ENCODE peak calls at places on chromosomes 2 and 18, in four cellular contexts. F is GM23248, N is tibial artery, R is neural progenitor cell. H is an unnamed sample. For H3K36me3, the result is how much of the 10 kb centered on the place peaks cover.

GRCh38 chr18:34695300-34695699 is 14.8 kb upstream of the DTNA start:
- DNase-seq in F (no peak), N (no peak), R (no peak), H (no peak)

GRCh38 chr2:216916956-216917650 is 57.2 kb upstream of the TNP1 start:
- DNase-seq in R (no peak), N (no peak), F (no peak), H (no peak)

GRCh38 chr18:34039194-34039593 is 185.5 kb downstream of the NOL4 start:
- DNase-seq in N (no peak), R (no peak), F (no peak), H (no peak)

GRCh38 chr18:3100498-3101132 is 87.7 kb upstream of the LPIN2 start:
- DNase-seq in N (no peak), R (no peak), F (no peak), H (no peak)

GRCh38 chr2:138536740-138537139 is 35.2 kb downstream of the SPOPL start:
- DNase-seq in R (no peak), N (no peak), F (no peak), H (no peak)

GRCh38 chr2:67574230-67574629 is 177.1 kb downstream of the ETAA1 start:
- DNase-seq in R (no peak), F (peak), N (no peak), H (no peak)

GRCh38 chr2:35347561-35347960 is 1008.0 kb upstream of the CRIM1 start:
- DNase-seq in F (no peak), R (no peak), N (no peak), H (no peak)

GRCh38 chr2:149047118-149047517 is 8.6 kb downstream of the LYPD6B start:
- DNase-seq in N (no peak), R (no peak), F (no peak), H (no peak)

GRCh38 chr2:230933521-230934180 is 8.6 kb upstream of the GPR55 start:
- DNase-seq in N (no peak), R (no peak), F (no peak), H (no peak)

GRCh38 chr18:45566025-45566740 is 49.1 kb upstream of the SLC14A2 start:
- DNase-seq in R (no peak), N (peak), F (peak), H (peak)

GRCh38 chr2:218291318-218291933 is 877 bp downstream of the TMBIM1 start:
- DNase-seq in N (peak), R (no peak), F (peak), H (no peak)

GRCh38 chr2:9191044-9191481 is 15.5 kb upstream of the ASAP2 start:
- DNase-seq in F (peak), N (peak), R (peak), H (peak)

GRCh38 chr2:45892236-45892701 is 240.8 kb downstream of the PRKCE start:
- DNase-seq in N (no peak), R (no peak), F (no peak), H (no peak)

GRCh38 chr18:38459086-38459485 is 893.5 kb upstream of the CELF4 start:
- DNase-seq in R (peak), F (no peak), N (no peak), H (no peak)

GRCh38 chr2:142037744-142038143 is 93.1 kb downstream of the LRP1B start:
- DNase-seq in N (no peak), R (peak), F (no peak), H (no peak)

GRCh38 chr2:28004086-28004485 is 113.6 kb downstream of the BABAM2 start:
- DNase-seq in N (no peak), F (peak), R (no peak), H (no peak)

GRCh38 chr2:37020212-37020886 is 54.0 kb upstream of the STRN start:
- DNase-seq in N (peak), R (no peak), F (peak), H (peak)

GRCh38 chr2:197339496-197340220 is 29.1 kb upstream of the ANKRD44 start:
- DNase-seq in N (no peak), R (no peak), F (no peak), H (no peak)

GRCh38 chr18:8944871-8945245 is 157.6 kb upstream of the NDUFV2 start:
- DNase-seq in R (no peak), N (no peak), F (no peak), H (no peak)

GRCh38 chr18:8942909-8943545 is 159.5 kb upstream of the NDUFV2 start:
- DNase-seq in R (no peak), N (no peak), F (no peak), H (no peak)

GRCh38 chr18:8938817-8939216 is 163.7 kb upstream of the NDUFV2 start:
- DNase-seq in F (no peak), N (no peak), R (no peak), H (no peak)

GRCh38 chr18:8943900-8944870 is 158.3 kb upstream of the NDUFV2 start:
- DNase-seq in N (no peak), F (peak), R (no peak), H (no peak)

GRCh38 chr18:8942021-8942908 is 160.2 kb upstream of the NDUFV2 start:
- DNase-seq in F (peak), R (peak), N (no peak), H (no peak)
- H3K36me3 ChIP-seq in F (under half), R (under half), N (under half), H (under half)

DNA sequence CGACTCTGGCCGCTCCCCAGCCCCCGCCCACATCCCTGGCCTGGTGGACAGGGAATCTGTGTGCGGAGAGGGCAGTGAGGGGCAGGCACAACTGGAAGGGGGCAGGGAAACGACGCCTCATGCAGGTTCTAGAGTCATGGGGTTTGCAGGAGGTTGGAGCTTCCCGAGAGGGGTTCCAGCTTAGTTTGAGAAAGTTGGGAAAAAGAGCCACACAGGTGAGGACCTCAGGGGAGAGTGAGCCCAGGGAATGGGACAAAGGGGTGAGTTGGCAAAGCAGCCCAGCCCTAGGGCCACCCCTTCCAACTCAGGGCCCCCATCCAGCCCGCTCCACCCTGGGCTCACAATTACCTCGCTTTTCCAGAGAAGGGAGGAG is 1.7 kb downstream of the RTKN start:
- DNase-seq in N (peak), R (peak), F (peak), H (no peak)
- H3K4me3 ChIP-seq in N (peak), R (peak), F (peak), H (peak)

DNA sequence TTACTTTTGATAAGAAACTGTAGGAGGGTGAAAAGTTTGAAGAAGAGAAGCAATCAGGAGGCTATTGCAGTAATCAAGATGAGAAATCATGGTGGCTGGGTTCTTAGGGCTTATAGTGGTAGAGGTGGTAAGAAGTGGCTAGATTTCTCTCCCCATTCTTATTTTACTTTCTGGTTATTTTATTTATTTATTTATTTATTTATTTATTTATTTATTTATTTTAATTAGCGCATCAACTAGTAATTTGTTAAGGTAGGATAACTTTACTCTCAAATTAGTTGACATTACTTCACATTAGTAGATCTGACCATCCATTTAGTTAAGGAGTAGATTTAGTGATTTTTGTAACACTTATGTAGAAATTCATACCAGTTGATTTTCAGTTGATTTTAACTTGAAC is 77.4 kb downstream of the PIK3C3 start:
- DNase-seq in R (no peak), N (no peak), F (no peak), H (no peak)
- H3K36me3 ChIP-seq in R (under half), N (half or more), F (under half), H (under half)

GRCh38 chr18:67969458-67969857 is 452.9 kb upstream of the DSEL start:
- DNase-seq in F (no peak), R (no peak), N (no peak), H (no peak)
- H3K4me3 ChIP-seq in F (no peak), R (no peak), N (no peak), H (no peak)

GRCh38 chr2:101852824-101853223 is 138.9 kb upstream of the IL1R2 start:
- DNase-seq in F (no peak), N (no peak), R (no peak), H (no peak)
- H3K36me3 ChIP-seq in F (half or more), N (under half), R (under half), H (under half)

GRCh38 chr2:43993437-43993836 is 2.4 kb downstream of the LRPPRC start:
- DNase-seq in F (no peak), N (no peak), R (no peak), H (no peak)
- H3K4me3 ChIP-seq in F (no peak), N (no peak), R (no peak), H (no peak)

GRCh38 chr2:71658771-71659170 is 205.4 kb downstream of the DYSF start:
- DNase-seq in N (no peak), F (no peak), R (no peak), H (no peak)
- H3K36me3 ChIP-seq in N (under half), F (under half), R (under half), H (under half)

GRCh38 chr2:210527286-210527685 is 29.1 kb upstream of the CPS1 start:
- DNase-seq in F (no peak), R (no peak), N (no peak), H (no peak)

GRCh38 chr2:210524533-210524932 is 31.9 kb upstream of the CPS1 start:
- DNase-seq in F (no peak), R (no peak), N (no peak), H (no peak)

GRCh38 chr2:210522399-210522798 is 34.0 kb upstream of the CPS1 start:
- DNase-seq in F (no peak), N (no peak), R (no peak), H (no peak)

GRCh38 chr2:210519594-210519993 is 36.8 kb upstream of the CPS1 start:
- DNase-seq in F (peak), R (no peak), N (no peak), H (no peak)

DNA sequence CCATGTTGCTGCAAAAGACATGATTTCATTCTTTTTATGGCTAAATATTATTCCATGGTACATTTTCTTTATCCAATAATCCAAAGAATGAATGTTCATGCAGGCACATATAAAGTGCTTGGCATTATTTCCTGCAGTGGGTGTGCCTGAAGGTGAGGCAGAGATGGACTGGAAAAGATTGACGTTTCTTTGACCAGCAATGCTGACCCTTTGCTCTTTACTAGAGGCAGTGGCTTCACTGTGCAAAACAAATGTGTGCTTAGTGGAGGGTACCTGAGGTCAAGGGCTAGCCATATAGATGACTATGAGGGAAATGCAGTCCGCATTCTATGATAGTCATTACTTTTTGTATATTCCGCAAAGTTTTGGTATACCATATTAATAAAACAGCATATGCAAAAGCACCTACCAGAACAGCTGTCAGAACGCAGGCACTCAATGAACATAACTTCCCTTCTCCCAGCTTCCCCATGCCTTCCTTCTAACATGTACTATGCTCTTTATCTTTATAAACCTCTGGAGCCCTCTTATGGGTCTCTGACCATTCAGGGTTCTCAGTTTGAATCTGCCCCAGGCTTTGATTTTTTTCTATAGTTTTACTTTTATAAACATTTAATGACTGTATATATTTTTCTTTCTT is 32.6 kb upstream of the CPS1 start:
- DNase-seq in R (no peak), N (no peak), F (no peak), H (no peak)
- H3K4me3 ChIP-seq in R (no peak), N (no peak), F (no peak), H (no peak)

GRCh38 chr2:117818921-117819320 is 4.4 kb downstream of the DDX18 start:
- DNase-seq in N (no peak), R (no peak), F (no peak), H (no peak)

GRCh38 chr2:117815946-117816345 is 1.5 kb downstream of the DDX18 start:
- DNase-seq in R (no peak), N (no peak), F (peak), H (no peak)

GRCh38 chr2:117814417-117815264 is at the start of gene DDX18:
- DNase-seq in R (peak), N (peak), F (peak), H (peak)

GRCh38 chr2:117825437-117825836 is 10.9 kb downstream of the DDX18 start:
- DNase-seq in F (no peak), N (no peak), R (no peak), H (no peak)

GRCh38 chr2:117820444-117820843 is 6.0 kb downstream of the DDX18 start:
- DNase-seq in F (no peak), N (no peak), R (no peak), H (no peak)
- H3K36me3 ChIP-seq in F (half or more), N (half or more), R (under half), H (half or more)

GRCh38 chr2:68740184-68740914 is 5.7 kb downstream of the ARHGAP25 start:
- DNase-seq in N (no peak), F (no peak), R (no peak), H (no peak)

GRCh38 chr2:68739261-68740183 is 4.9 kb downstream of the ARHGAP25 start:
- DNase-seq in N (no peak), F (no peak), R (no peak), H (no peak)

GRCh38 chr2:68734688-68735525 is at the start of gene ARHGAP25:
- DNase-seq in F (no peak), R (no peak), N (no peak), H (no peak)

GRCh38 chr2:68736086-68736485 is 1.5 kb downstream of the ARHGAP25 start:
- DNase-seq in R (no peak), F (no peak), N (no peak), H (no peak)

GRCh38 chr2:68737717-68738116 is 3.1 kb downstream of the ARHGAP25 start:
- DNase-seq in R (no peak), F (no peak), N (no peak), H (no peak)
- H3K4me3 ChIP-seq in R (no peak), F (no peak), N (no peak), H (peak)

H was measured in thoracic aorta.